ENCODE peak calls at places on chromosome 2, in nine cellular contexts. One of them, this sample, is unnamed.

GRCh38 chr2:167869200-167869599 is 378.2 kb downstream of the STK39 start:
- DNase-seq in brain microvascular endothelial cell: no peak
- DNase-seq in NCI-H2081: no peak
- DNase-seq in dermis blood vessel endothelial cell: no peak
- DNase-seq in stimulated activated CD8-positive, alpha-beta memory T cell treated with anti-CD3 and anti-CD28 coated beads, Interleukin-15, amount 100 ng/mL, for 4 hours: no peak
- DNase-seq in T1000: no peak
- DNase-seq in stimulated activated CD4-positive, alpha-beta T cell treated with anti-CD3 and anti-CD28 coated beads, Interleukin-12 subunit alpha, Interleukin-12 subunit beta, amount 100 ng/mL, for 4 hours: no peak
- DNase-seq in LHCN-M2: no peak
- DNase-seq in CD8-positive, alpha-beta memory T cell: no peak
- DNase-seq in this sample: no peak

GRCh38 chr2:123116595-123116994 is 908.5 kb upstream of the CNTNAP5 start:
- DNase-seq in brain microvascular endothelial cell: no peak
- DNase-seq in NCI-H2081: no peak
- DNase-seq in dermis blood vessel endothelial cell: no peak
- DNase-seq in stimulated activated CD8-positive, alpha-beta memory T cell treated with anti-CD3 and anti-CD28 coated beads, Interleukin-15, amount 100 ng/mL, for 4 hours: no peak
- DNase-seq in T1000: no peak
- DNase-seq in stimulated activated CD4-positive, alpha-beta T cell treated with anti-CD3 and anti-CD28 coated beads, Interleukin-12 subunit alpha, Interleukin-12 subunit beta, amount 100 ng/mL, for 4 hours: no peak
- DNase-seq in LHCN-M2: no peak
- DNase-seq in CD8-positive, alpha-beta memory T cell: no peak
- DNase-seq in this sample: no peak

GRCh38 chr2:117738991-117739839 is 75.3 kb upstream of the DDX18 start:
- DNase-seq in brain microvascular endothelial cell: no peak
- DNase-seq in NCI-H2081: no peak
- DNase-seq in dermis blood vessel endothelial cell: no peak
- DNase-seq in stimulated activated CD8-positive, alpha-beta memory T cell treated with anti-CD3 and anti-CD28 coated beads, Interleukin-15, amount 100 ng/mL, for 4 hours: no peak
- DNase-seq in T1000: no peak
- DNase-seq in stimulated activated CD4-positive, alpha-beta T cell treated with anti-CD3 and anti-CD28 coated beads, Interleukin-12 subunit alpha, Interleukin-12 subunit beta, amount 100 ng/mL, for 4 hours: no peak
- DNase-seq in LHCN-M2: no peak
- DNase-seq in CD8-positive, alpha-beta memory T cell: no peak
- DNase-seq in this sample: no peak

GRCh38 chr2:174688079-174688478 is 76.2 kb downstream of the CHRNA1 start:
- DNase-seq in brain microvascular endothelial cell: no peak
- DNase-seq in NCI-H2081: peak
- DNase-seq in dermis blood vessel endothelial cell: peak
- DNase-seq in stimulated activated CD8-positive, alpha-beta memory T cell treated with anti-CD3 and anti-CD28 coated beads, Interleukin-15, amount 100 ng/mL, for 4 hours: no peak
- DNase-seq in T1000: no peak
- DNase-seq in stimulated activated CD4-positive, alpha-beta T cell treated with anti-CD3 and anti-CD28 coated beads, Interleukin-12 subunit alpha, Interleukin-12 subunit beta, amount 100 ng/mL, for 4 hours: no peak
- DNase-seq in LHCN-M2: peak
- DNase-seq in CD8-positive, alpha-beta memory T cell: no peak
- DNase-seq in this sample: peak

GRCh38 chr2:190261851-190262250 is 57.8 kb downstream of the HIBCH start:
- DNase-seq in brain microvascular endothelial cell: no peak
- DNase-seq in NCI-H2081: no peak
- DNase-seq in dermis blood vessel endothelial cell: no peak
- DNase-seq in stimulated activated CD8-positive, alpha-beta memory T cell treated with anti-CD3 and anti-CD28 coated beads, Interleukin-15, amount 100 ng/mL, for 4 hours: no peak
- DNase-seq in T1000: no peak
- DNase-seq in stimulated activated CD4-positive, alpha-beta T cell treated with anti-CD3 and anti-CD28 coated beads, Interleukin-12 subunit alpha, Interleukin-12 subunit beta, amount 100 ng/mL, for 4 hours: no peak
- DNase-seq in LHCN-M2: no peak
- DNase-seq in CD8-positive, alpha-beta memory T cell: no peak
- DNase-seq in this sample: no peak

GRCh38 chr2:1590611-1591460 is 153.5 kb downstream of the PXDN start:
- DNase-seq in brain microvascular endothelial cell: no peak
- DNase-seq in NCI-H2081: no peak
- DNase-seq in dermis blood vessel endothelial cell: peak
- DNase-seq in stimulated activated CD8-positive, alpha-beta memory T cell treated with anti-CD3 and anti-CD28 coated beads, Interleukin-15, amount 100 ng/mL, for 4 hours: no peak
- DNase-seq in T1000: no peak
- DNase-seq in stimulated activated CD4-positive, alpha-beta T cell treated with anti-CD3 and anti-CD28 coated beads, Interleukin-12 subunit alpha, Interleukin-12 subunit beta, amount 100 ng/mL, for 4 hours: no peak
- DNase-seq in LHCN-M2: no peak
- DNase-seq in CD8-positive, alpha-beta memory T cell: no peak
- DNase-seq in this sample: no peak

GRCh38 chr2:27042985-27043634 is 8.4 kb upstream of the AGBL5 start:
- DNase-seq in brain microvascular endothelial cell: no peak
- DNase-seq in NCI-H2081: no peak
- DNase-seq in dermis blood vessel endothelial cell: peak
- DNase-seq in stimulated activated CD8-positive, alpha-beta memory T cell treated with anti-CD3 and anti-CD28 coated beads, Interleukin-15, amount 100 ng/mL, for 4 hours: no peak
- DNase-seq in T1000: no peak
- DNase-seq in stimulated activated CD4-positive, alpha-beta T cell treated with anti-CD3 and anti-CD28 coated beads, Interleukin-12 subunit alpha, Interleukin-12 subunit beta, amount 100 ng/mL, for 4 hours: no peak
- DNase-seq in LHCN-M2: peak
- DNase-seq in CD8-positive, alpha-beta memory T cell: no peak
- DNase-seq in this sample: no peak

GRCh38 chr2:219220652-219221402 is 2.1 kb upstream of the ABCB6 start:
- DNase-seq in brain microvascular endothelial cell: no peak
- DNase-seq in NCI-H2081: no peak
- DNase-seq in dermis blood vessel endothelial cell: no peak
- DNase-seq in stimulated activated CD8-positive, alpha-beta memory T cell treated with anti-CD3 and anti-CD28 coated beads, Interleukin-15, amount 100 ng/mL, for 4 hours: no peak
- DNase-seq in T1000: no peak
- DNase-seq in stimulated activated CD4-positive, alpha-beta T cell treated with anti-CD3 and anti-CD28 coated beads, Interleukin-12 subunit alpha, Interleukin-12 subunit beta, amount 100 ng/mL, for 4 hours: no peak
- DNase-seq in LHCN-M2: no peak
- DNase-seq in CD8-positive, alpha-beta memory T cell: no peak
- DNase-seq in this sample: no peak

GRCh38 chr2:154794328-154794870 is 95.9 kb downstream of the KCNJ3 start:
- DNase-seq in brain microvascular endothelial cell: no peak
- DNase-seq in NCI-H2081: no peak
- DNase-seq in dermis blood vessel endothelial cell: no peak
- DNase-seq in stimulated activated CD8-positive, alpha-beta memory T cell treated with anti-CD3 and anti-CD28 coated beads, Interleukin-15, amount 100 ng/mL, for 4 hours: no peak
- DNase-seq in T1000: no peak
- DNase-seq in stimulated activated CD4-positive, alpha-beta T cell treated with anti-CD3 and anti-CD28 coated beads, Interleukin-12 subunit alpha, Interleukin-12 subunit beta, amount 100 ng/mL, for 4 hours: no peak
- DNase-seq in LHCN-M2: no peak
- DNase-seq in CD8-positive, alpha-beta memory T cell: no peak
- DNase-seq in this sample: no peak

GRCh38 chr2:113225505-113226259 is 51.9 kb downstream of the PSD4 start:
- DNase-seq in brain microvascular endothelial cell: peak
- DNase-seq in NCI-H2081: peak
- DNase-seq in dermis blood vessel endothelial cell: no peak
- DNase-seq in stimulated activated CD8-positive, alpha-beta memory T cell treated with anti-CD3 and anti-CD28 coated beads, Interleukin-15, amount 100 ng/mL, for 4 hours: no peak
- DNase-seq in T1000: no peak
- DNase-seq in stimulated activated CD4-positive, alpha-beta T cell treated with anti-CD3 and anti-CD28 coated beads, Interleukin-12 subunit alpha, Interleukin-12 subunit beta, amount 100 ng/mL, for 4 hours: no peak
- DNase-seq in LHCN-M2: peak
- DNase-seq in CD8-positive, alpha-beta memory T cell: no peak
- DNase-seq in this sample: peak

GRCh38 chr2:149225446-149225845 is 104.9 kb upstream of the LYPD6 start:
- DNase-seq in brain microvascular endothelial cell: no peak
- DNase-seq in NCI-H2081: peak
- DNase-seq in dermis blood vessel endothelial cell: no peak
- DNase-seq in stimulated activated CD8-positive, alpha-beta memory T cell treated with anti-CD3 and anti-CD28 coated beads, Interleukin-15, amount 100 ng/mL, for 4 hours: no peak
- DNase-seq in T1000: no peak
- DNase-seq in stimulated activated CD4-positive, alpha-beta T cell treated with anti-CD3 and anti-CD28 coated beads, Interleukin-12 subunit alpha, Interleukin-12 subunit beta, amount 100 ng/mL, for 4 hours: no peak
- DNase-seq in LHCN-M2: no peak
- DNase-seq in CD8-positive, alpha-beta memory T cell: no peak
- DNase-seq in this sample: no peak

GRCh38 chr2:219125225-219125885 is 35.3 kb downstream of the NHEJ1 start:
- DNase-seq in brain microvascular endothelial cell: peak
- DNase-seq in NCI-H2081: no peak
- DNase-seq in dermis blood vessel endothelial cell: no peak
- DNase-seq in stimulated activated CD8-positive, alpha-beta memory T cell treated with anti-CD3 and anti-CD28 coated beads, Interleukin-15, amount 100 ng/mL, for 4 hours: no peak
- DNase-seq in T1000: peak
- DNase-seq in stimulated activated CD4-positive, alpha-beta T cell treated with anti-CD3 and anti-CD28 coated beads, Interleukin-12 subunit alpha, Interleukin-12 subunit beta, amount 100 ng/mL, for 4 hours: no peak
- DNase-seq in LHCN-M2: peak
- DNase-seq in CD8-positive, alpha-beta memory T cell: no peak
- DNase-seq in this sample: peak

GRCh38 chr2:219386532-219387280 is 1.0 kb downstream of the DNPEP start:
- DNase-seq in brain microvascular endothelial cell: no peak
- DNase-seq in NCI-H2081: no peak
- DNase-seq in dermis blood vessel endothelial cell: peak
- DNase-seq in stimulated activated CD8-positive, alpha-beta memory T cell treated with anti-CD3 and anti-CD28 coated beads, Interleukin-15, amount 100 ng/mL, for 4 hours: no peak
- DNase-seq in T1000: no peak
- DNase-seq in stimulated activated CD4-positive, alpha-beta T cell treated with anti-CD3 and anti-CD28 coated beads, Interleukin-12 subunit alpha, Interleukin-12 subunit beta, amount 100 ng/mL, for 4 hours: peak
- DNase-seq in LHCN-M2: no peak
- DNase-seq in CD8-positive, alpha-beta memory T cell: no peak
- DNase-seq in this sample: no peak

GRCh38 chr2:62309465-62310091 is 113.7 kb downstream of the B3GNT2 start:
- DNase-seq in brain microvascular endothelial cell: no peak
- DNase-seq in NCI-H2081: no peak
- DNase-seq in dermis blood vessel endothelial cell: peak
- DNase-seq in stimulated activated CD8-positive, alpha-beta memory T cell treated with anti-CD3 and anti-CD28 coated beads, Interleukin-15, amount 100 ng/mL, for 4 hours: no peak
- DNase-seq in T1000: no peak
- DNase-seq in stimulated activated CD4-positive, alpha-beta T cell treated with anti-CD3 and anti-CD28 coated beads, Interleukin-12 subunit alpha, Interleukin-12 subunit beta, amount 100 ng/mL, for 4 hours: no peak
- DNase-seq in LHCN-M2: no peak
- DNase-seq in CD8-positive, alpha-beta memory T cell: peak
- DNase-seq in this sample: no peak

This sample was measured in kidney glomerular epithelial cell.